ENCODE peak calls at places on chromosomes 5 and 9, in five cellular contexts. Q, V, U, Y and A are unnamed samples.
A peak's percentile ranks its signal among the peaks of the same experiment; 100 is the strongest.

GRCh38 chr9:72909428-72909827 is 43.4 kb downstream of the ALDH1A1 start:
- DNase-seq in Q (no peak), V (no peak), U (no peak), Y (no peak), A (no peak)

GRCh38 chr5:159178978-159179377 is 30.4 kb downstream of the RNF145 start:
- DNase-seq in Q (no peak), V (no peak), U (no peak), Y (peak; percentile 71), A (peak; percentile 99)

GRCh38 chr9:119771336-119771735 is 402.1 kb upstream of the BRINP1 start:
- DNase-seq in Q (no peak), V (no peak), U (no peak), Y (no peak), A (no peak)

GRCh38 chr5:140565024-140565779 is 574 bp downstream of the SLC35A4 start:
- DNase-seq in Q (no peak), V (no peak), U (no peak), Y (peak; percentile 20), A (peak; percentile 62)

GRCh38 chr5:149549461-149550266 is 1.6 kb downstream of the CSNK1A1 start:
- DNase-seq in Q (peak; percentile 50), V (no peak), U (no peak), Y (peak; percentile 78), A (peak; percentile 75)

GRCh38 chr5:17216176-17216973 is 1.1 kb upstream of the BASP1 start:
- DNase-seq in Q (peak; percentile 84), V (peak; percentile 63), U (peak; percentile 87), Y (peak; percentile 99), A (peak; percentile 85)

GRCh38 chr5:115472601-115473000 is 72.0 kb downstream of the FEM1C start:
- DNase-seq in Q (no peak), V (no peak), U (no peak), Y (no peak), A (no peak)

GRCh38 chr5:172411423-172412111 is 42.8 kb downstream of the SH3PXD2B start:
- DNase-seq in Q (no peak), V (no peak), U (no peak), Y (no peak), A (peak; percentile 74)

GRCh38 chr9:130789747-130790672 is 45.0 kb upstream of the ABL1 start:
- DNase-seq in Q (no peak), V (no peak), U (no peak), Y (no peak), A (no peak)

GRCh38 chr9:121107041-121107440 is 32.3 kb downstream of the CNTRL start:
- DNase-seq in Q (no peak), V (no peak), U (no peak), Y (peak; percentile 33), A (no peak)

DNA sequence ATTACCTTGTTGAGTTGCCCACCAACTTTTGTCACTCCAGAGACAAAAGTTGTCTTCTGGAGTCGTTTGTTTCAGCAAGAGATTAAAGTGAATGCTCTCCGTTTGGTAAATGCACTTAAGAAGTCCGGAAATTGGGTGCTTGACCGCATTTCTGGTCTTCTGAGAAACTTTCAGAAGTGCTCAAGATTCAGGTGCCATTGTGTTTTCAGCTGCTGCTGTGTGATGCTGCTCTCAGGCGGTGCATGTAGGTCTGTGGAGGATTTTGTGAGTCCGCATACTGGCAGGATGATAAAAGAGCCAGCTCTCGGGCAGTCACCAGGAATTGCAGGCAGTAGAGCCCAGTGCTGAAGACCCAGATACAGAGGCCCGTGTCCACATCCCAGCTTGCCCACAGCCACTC is 5.9 kb upstream of the NFIL3 start:
- DNase-seq in Q (no peak), V (no peak), U (no peak), Y (no peak), A (no peak)
- H4K91ac ChIP-seq in Q (no peak overlapping the region), V (no peak overlapping the region), U (no peak overlapping the region), Y (no peak overlapping the region), A (no peak overlapping the region)

GRCh38 chr5:56329652-56330051 is 96.5 kb upstream of the ANKRD55 start:
- DNase-seq in Q (no peak), V (no peak), U (no peak), Y (no peak), A (no peak)

GRCh38 chr5:56326116-56326515 is 93.0 kb upstream of the ANKRD55 start:
- DNase-seq in Q (no peak), V (no peak), U (no peak), Y (no peak), A (no peak)

GRCh38 chr5:56328753-56329560 is 95.8 kb upstream of the ANKRD55 start:
- DNase-seq in Q (no peak), V (no peak), U (no peak), Y (peak; percentile 80), A (peak; percentile 68)

GRCh38 chr5:56326770-56327169 is 93.6 kb upstream of the ANKRD55 start:
- DNase-seq in Q (no peak), V (no peak), U (no peak), Y (no peak), A (no peak)

DNA sequence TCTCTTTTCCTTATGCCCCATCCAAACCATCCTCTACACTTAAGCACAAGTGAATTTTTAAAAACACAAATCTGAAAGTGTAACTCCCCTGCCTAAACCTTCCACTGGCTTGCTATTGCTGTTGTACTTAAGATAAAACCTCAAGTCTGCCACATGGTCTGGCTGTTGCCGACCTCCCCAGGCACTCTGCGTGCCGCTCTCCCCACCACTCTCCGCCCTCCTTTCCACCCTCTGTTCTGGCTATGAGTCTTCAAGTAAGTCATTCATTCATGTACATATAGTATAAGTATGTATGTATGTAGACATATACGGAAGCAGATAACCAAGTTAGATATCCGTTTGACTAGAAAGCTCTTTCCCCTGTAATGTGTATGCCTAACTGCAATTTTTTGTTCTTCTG is 94.7 kb upstream of the ANKRD55 start:
- DNase-seq in Q (no peak), V (no peak), U (no peak), Y (no peak), A (peak; percentile 58)
- H2BK12ac ChIP-seq in Q (no peak overlapping the region), V (no peak overlapping the region), U (no peak overlapping the region), Y (peak overlapping the region; percentile 51), A (peak overlapping the region; percentile 78)

GRCh38 chr5:157187046-157187754 is 6.6 kb downstream of the ITK start:
- DNase-seq in Q (no peak), V (no peak), U (no peak), Y (no peak), A (no peak)
- H3K79me1 ChIP-seq in Q (no peaks in the 10 kb centered on the region), V (no peaks in the 10 kb centered on the region), U (no peaks in the 10 kb centered on the region), Y (no peaks in the 10 kb centered on the region), A (no peaks in the 10 kb centered on the region)

GRCh38 chr5:153533546-153533945 is 43.1 kb downstream of the GRIA1 start:
- DNase-seq in Q (no peak), V (no peak), U (no peak), Y (no peak), A (no peak)
- H4K91ac ChIP-seq in Q (no peak overlapping the region), V (no peak overlapping the region), U (no peak overlapping the region), Y (no peak overlapping the region), A (no peak overlapping the region)

DNA sequence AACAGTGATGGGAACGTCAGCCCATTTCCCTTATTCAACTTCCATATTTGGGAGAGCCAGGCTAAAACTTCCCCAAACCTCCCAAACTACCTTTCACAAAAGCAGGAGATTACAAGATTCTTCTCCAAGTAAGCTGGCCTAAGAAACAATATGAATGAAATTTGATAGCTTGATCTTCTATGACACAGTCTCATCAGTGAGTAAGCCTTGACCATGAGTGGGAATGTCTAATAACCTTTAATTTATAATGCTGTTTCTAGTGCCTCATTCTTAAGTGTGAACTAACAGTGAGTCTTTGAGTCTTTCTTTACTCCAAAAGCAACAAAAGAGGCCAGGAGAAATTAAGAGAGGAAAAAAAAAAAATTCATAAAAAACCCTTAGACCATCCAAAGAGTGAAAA is 1379.9 kb downstream of the EFNA5 start:
- DNase-seq in Q (no peak), V (no peak), U (no peak), Y (no peak), A (no peak)
- H2BK12ac ChIP-seq in Q (no peak overlapping the region), V (no peak overlapping the region), U (no peak overlapping the region), Y (no peak overlapping the region), A (no peak overlapping the region)